ENCODE peak calls at places on chromosomes 13 and 19, in four cellular contexts. E is non-pigmented ciliary epithelial cell, X is H54, J is progenitor cell of endocrine pancreas. R is an unnamed sample.

GRCh38 chr13:41268764-41269163 is 5.4 kb upstream of the MTRF1 start:
- DNase-seq in E (no peak), J (no peak), X (no peak), R (no peak)

GRCh38 chr19:8615813-8616596 is 5.5 kb upstream of the ADAMTS10 start:
- DNase-seq in J (peak), E (no peak), X (no peak), R (peak)

GRCh38 chr13:60591348-60591747 is 194.3 kb downstream of the TDRD3 start:
- DNase-seq in J (no peak), E (peak), X (peak), R (no peak)

GRCh38 chr19:55368701-55369563 is 1.3 kb downstream of the IL11 start:
- DNase-seq in E (no peak), X (peak), J (no peak), R (no peak)

GRCh38 chr19:51330366-51330765 is 11.6 kb downstream of the VSIG10L start:
- DNase-seq in E (no peak), X (no peak), J (no peak), R (no peak)

GRCh38 chr13:50611117-50611781 is 232.2 kb downstream of the DLEU7 start:
- DNase-seq in E (no peak), J (no peak), X (no peak), R (peak)

GRCh38 chr19:41548954-41549688 is 26.8 kb upstream of the CEACAM21 start:
- DNase-seq in E (no peak), X (no peak), J (no peak), R (peak)

GRCh38 chr19:3057275-3057714 is 5.0 kb downstream of the TLE5 start:
- DNase-seq in E (no peak), J (no peak), X (no peak), R (no peak)

GRCh38 chr19:17292301-17293074 is 10.7 kb downstream of the ABHD8 start:
- DNase-seq in X (peak), J (peak), E (no peak), R (peak)

GRCh38 chr13:66036024-66036614 is 1194.0 kb downstream of the PCDH9 start:
- DNase-seq in J (no peak), E (no peak), X (no peak), R (no peak)

GRCh38 chr19:38266070-38266469 is 1.7 kb downstream of the SPINT2 start:
- DNase-seq in J (no peak), E (no peak), X (no peak), R (no peak)

GRCh38 chr19:54207908-54208783 is 7.5 kb downstream of the RPS9 start:
- DNase-seq in J (no peak), E (peak), X (no peak), R (peak)

GRCh38 chr19:1258161-1258492 is 9.7 kb downstream of the MIDN start:
- DNase-seq in X (no peak), J (no peak), E (no peak), R (no peak)

GRCh38 chr19:29823581-29824330 is 12.0 kb downstream of the CCNE1 start:
- DNase-seq in E (no peak), X (no peak), J (no peak), R (no peak)

GRCh38 chr19:11578342-11579142 is 1.1 kb upstream of the ACP5 start:
- DNase-seq in E (no peak), X (no peak), J (no peak), R (no peak)

GRCh38 chr19:543912-544608 is at the start of gene GZMM:
- DNase-seq in X (no peak), J (no peak), E (no peak), R (no peak)

GRCh38 chr13:79501538-79502232 is 20.7 kb downstream of the NDFIP2 start:
- DNase-seq in E (no peak), X (no peak), J (no peak), R (no peak)

GRCh38 chr13:62162860-62163259 is 747.2 kb upstream of the PCDH20 start:
- DNase-seq in E (no peak), X (no peak), J (no peak), R (no peak)

GRCh38 chr13:79779061-79779460 is 298.1 kb downstream of the NDFIP2 start:
- DNase-seq in X (no peak), E (no peak), J (no peak), R (no peak)

GRCh38 chr13:107678075-107678689 is 537.2 kb downstream of the LIG4 start:
- DNase-seq in J (no peak), X (peak), E (no peak), R (no peak)

GRCh38 chr13:49046534-49046933 is 70.8 kb downstream of the FNDC3A start:
- DNase-seq in E (no peak), X (no peak), J (no peak), R (no peak)

GRCh38 chr19:2613507-2614295 is 88.8 kb downstream of the GNG7 start:
- DNase-seq in X (no peak), E (no peak), J (no peak), R (no peak)

GRCh38 chr13:44026194-44026593 is 146.5 kb downstream of the LACC1 start:
- DNase-seq in X (no peak), J (no peak), E (no peak), R (no peak)

GRCh38 chr13:43785681-43786471 is 896 bp downstream of the ENOX1 start:
- DNase-seq in J (peak), E (no peak), X (peak), R (no peak)

GRCh38 chr13:99063952-99064351 is 86.1 kb upstream of the DOCK9 start:
- DNase-seq in X (no peak), E (no peak), J (no peak), R (no peak)

GRCh38 chr19:14156122-14156521 is 19.7 kb upstream of the ASF1B start:
- DNase-seq in X (no peak), J (no peak), E (no peak), R (no peak)

R was measured in GDM1.